ENCODE peak calls at places on chromosome X, in seven cellular contexts. E, A, K, S, F, T and D are unnamed samples.
A peak's percentile ranks its signal among the peaks of the same experiment; 100 is the strongest.

GRCh38 chrX:11148401-11148800 is 37.3 kb downstream of the HCCS start:
- DNase-seq in E (no peak), F (no peak), T (no peak), S (no peak), K (no peak), A (no peak), D (no peak)

GRCh38 chrX:27964432-27964831 is 16.8 kb downstream of the DCAF8L1 start:
- DNase-seq in S (no peak), F (no peak), T (no peak), A (peak; percentile 14), K (no peak), E (no peak), D (no peak)

GRCh38 chrX:154140206-154140605 is 3.8 kb upstream of the OPN1LW start:
- DNase-seq in S (no peak), E (no peak), K (no peak), F (no peak), A (no peak), T (no peak), D (peak; percentile 18)

GRCh38 chrX:124895947-124896346 is 423.7 kb upstream of the TEX13C start:
- DNase-seq in S (no peak), E (no peak), A (no peak), T (no peak), F (no peak), K (no peak), D (no peak)

GRCh38 chrX:153739754-153740486 is 15.3 kb downstream of the ABCD1 start:
- DNase-seq in F (no peak), K (no peak), A (no peak), E (no peak), T (no peak), S (no peak), D (no peak)

GRCh38 chrX:69203367-69204037 is 38.2 kb upstream of the PJA1 start:
- DNase-seq in S (no peak), E (no peak), T (no peak), A (no peak), K (no peak), F (no peak), D (no peak)

GRCh38 chrX:65451663-65452062 is 82.9 kb downstream of the LAS1L start:
- DNase-seq in E (no peak), K (no peak), F (no peak), T (no peak), S (peak; percentile 30), A (peak; percentile 10), D (no peak)

GRCh38 chrX:136347706-136348105 is 46.9 kb downstream of the ADGRG4 start:
- DNase-seq in T (no peak), E (no peak), F (no peak), A (no peak), K (no peak), S (no peak), D (no peak)

GRCh38 chrX:10102046-10102704 is 54.6 kb upstream of the CLCN4 start:
- DNase-seq in T (no peak), E (no peak), F (no peak), K (no peak), S (no peak), A (no peak), D (no peak)

GRCh38 chrX:41468647-41469323 is 21.6 kb downstream of the NYX start:
- DNase-seq in A (peak; percentile 44), S (no peak), F (no peak), K (peak; percentile 21), T (no peak), E (no peak), D (no peak)

GRCh38 chrX:56817179-56817578 is 88.1 kb downstream of the NBDY start:
- DNase-seq in S (no peak), T (no peak), E (no peak), A (no peak), K (no peak), F (no peak), D (no peak)

GRCh38 chrX:130974323-130974722 is 71.3 kb upstream of the ENOX2 start:
- DNase-seq in F (no peak), S (no peak), A (peak; percentile 66), E (no peak), T (no peak), K (no peak), D (no peak)

GRCh38 chrX:8305336-8305735 is 134.3 kb upstream of the VCX2 start:
- DNase-seq in F (no peak), A (no peak), S (no peak), T (no peak), E (no peak), K (no peak), D (no peak)

GRCh38 chrX:38347136-38347535 is 5.3 kb upstream of the OTC start:
- DNase-seq in A (peak; percentile 49), K (no peak), F (no peak), T (no peak), E (no peak), S (no peak), D (no peak)

GRCh38 chrX:103552236-103552635 is 32.9 kb upstream of the RAB40A start:
- DNase-seq in T (no peak), S (no peak), F (no peak), E (no peak), A (no peak), K (no peak), D (no peak)

GRCh38 chrX:153306527-153307115 is 14.9 kb downstream of the PNMA6F start:
- DNase-seq in T (no peak), S (no peak), K (no peak), E (no peak), F (no peak), A (no peak), D (no peak)

GRCh38 chrX:109475174-109475891 is 6.6 kb downstream of the GUCY2F start:
- DNase-seq in E (no peak), F (peak; percentile 11), K (peak; percentile 59), S (no peak), T (peak; percentile 32), A (peak; percentile 61), D (peak; percentile 14)

GRCh38 chrX:40108959-40109287 is 11.2 kb upstream of the BCOR start:
- DNase-seq in E (peak; percentile 84), S (no peak), K (peak; percentile 90), F (peak; percentile 83), T (peak; percentile 77), A (peak; percentile 80), D (peak; percentile 86)

DNA sequence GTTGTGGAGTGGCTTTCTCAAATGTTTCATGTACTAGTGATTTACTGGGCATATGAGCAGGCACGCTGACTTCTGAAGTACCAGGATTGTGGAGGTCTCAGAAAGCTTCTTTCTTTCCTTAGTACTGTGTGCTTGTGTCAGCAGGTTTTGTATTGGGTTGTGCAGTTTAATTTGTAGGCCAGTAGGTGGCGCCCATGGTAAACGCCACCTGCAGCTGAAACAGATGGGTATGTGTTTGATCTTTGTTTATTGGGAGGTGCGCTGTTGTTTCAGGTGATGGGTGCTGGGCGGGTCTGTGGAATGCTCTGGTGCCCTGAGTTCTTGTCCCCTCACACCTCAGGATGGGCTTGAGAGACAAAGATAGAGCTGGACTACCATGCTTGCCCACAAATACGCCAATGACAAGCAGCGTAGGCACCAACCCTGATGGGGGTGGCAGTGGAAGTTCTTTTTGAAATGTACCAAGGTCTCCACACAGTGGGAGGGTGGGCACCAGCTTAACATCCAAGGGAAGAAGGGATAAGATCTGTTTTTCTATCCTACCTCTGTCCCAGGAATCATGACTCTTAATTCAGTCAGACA is 141.5 kb downstream of the RPS6KA6 start:
- DNase-seq in E (no peak), A (peak; percentile 28), K (no peak), T (no peak), S (peak; percentile 16), F (no peak), D (peak; percentile 5)
- TF ChIP-seq CTCF in E (peak; percentile 50), A (peak; percentile 65), K (peak; percentile 70), T (peak; percentile 35), S (peak; percentile 71), F (peak; percentile 53), D (peak; percentile 31)

GRCh38 chrX:25726539-25726938 is 411.6 kb upstream of the MAGEB18 start:
- DNase-seq in F (no peak), A (peak; percentile 22), E (no peak), T (no peak), K (no peak), S (no peak), D (no peak)

GRCh38 chrX:25717122-25717521 is 421.0 kb upstream of the MAGEB18 start:
- DNase-seq in F (no peak), K (no peak), S (no peak), A (no peak), T (no peak), E (no peak), D (no peak)

DNA sequence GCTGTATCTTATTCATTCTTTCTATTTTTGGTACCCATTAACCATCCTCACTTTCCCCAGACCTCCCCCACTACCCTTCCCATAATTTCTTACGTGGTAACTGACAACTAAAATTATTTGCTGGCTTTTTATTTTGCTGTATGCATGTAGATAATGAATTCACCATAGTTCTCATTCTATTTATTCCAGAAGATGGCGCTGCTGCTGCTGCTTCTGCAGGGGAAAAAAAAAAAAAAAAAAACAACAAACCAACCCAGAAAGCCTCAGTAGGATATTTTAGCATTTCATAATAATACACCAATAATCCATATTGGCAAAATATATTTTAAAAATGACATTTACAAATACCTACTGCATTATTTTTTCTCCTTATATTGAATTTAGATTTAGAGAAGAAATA is 416.6 kb upstream of the MAGEB18 start:
- DNase-seq in K (no peak), E (no peak), S (peak; percentile 1), F (no peak), T (no peak), A (peak; percentile 26), D (no peak)
- TF ChIP-seq CTCF in K (peak; percentile 28), E (peak; percentile 40), S (no peak), F (peak; percentile 55), T (no peak), A (peak; percentile 36), D (no peak)

DNA sequence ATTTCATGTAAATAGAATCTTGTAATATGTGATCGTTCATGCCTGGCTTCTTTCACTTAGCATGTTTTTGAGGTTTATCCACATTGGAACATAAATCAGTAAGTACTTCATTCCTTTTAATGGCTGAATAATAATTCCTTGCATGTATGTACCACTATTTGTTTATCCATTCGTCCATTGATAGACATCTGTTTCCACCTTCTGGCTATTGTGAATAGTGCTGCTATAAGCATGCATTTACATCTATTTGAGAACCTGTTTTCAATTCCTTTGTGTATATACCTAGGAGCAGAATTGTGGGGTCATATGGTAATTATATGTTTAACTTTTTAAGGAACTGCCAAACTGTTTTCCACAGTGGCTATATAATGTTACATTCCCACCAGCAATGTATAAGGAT is 356.7 kb upstream of the DIPK2B start:
- DNase-seq in S (no peak), E (no peak), F (no peak), K (no peak), T (no peak), A (no peak), D (no peak)
- TF ChIP-seq CTCF in S (no peak), E (peak; percentile 31), F (peak; percentile 12), K (no peak), T (no peak), A (no peak), D (no peak)

GRCh38 chrX:18410038-18410437 is 15.4 kb upstream of the CDKL5 start:
- DNase-seq in S (no peak), E (no peak), K (no peak), F (no peak), A (peak; percentile 20), T (no peak), D (no peak)
- TF ChIP-seq CTCF in S (peak; percentile 52), E (no peak), K (peak; percentile 12), F (peak; percentile 50), A (peak; percentile 32), T (no peak), D (no peak)

GRCh38 chrX:26442340-26442739 is 226.4 kb downstream of the MAGEB5 start:
- DNase-seq in T (no peak), A (peak; percentile 5), F (no peak), S (no peak), E (no peak), K (no peak), D (no peak)
- TF ChIP-seq CTCF in T (no peak), A (peak; percentile 41), F (peak; percentile 43), S (no peak), E (peak; percentile 18), K (peak; percentile 34), D (no peak)